ENCODE peak calls at places on chromosome 22, in five cellular contexts. Q is Ammon's horn, Z is NCI-H1105, R is BE2C, V is progenitor cell of endocrine pancreas. B is an unnamed sample.

GRCh38 chr22:36086629-36087254 is 58.1 kb upstream of the RBFOX2 start:
- DNase-seq in Q (no peak), Z (no peak), R (no peak), V (no peak), B (no peak)

GRCh38 chr22:31093956-31094622 is 13.0 kb downstream of the SMTN start:
- DNase-seq in Q (no peak), Z (no peak), R (no peak), V (no peak), B (no peak)

GRCh38 chr22:41517172-41518047 is 26.9 kb downstream of the POLR3H start:
- DNase-seq in Q (peak; percentile 84), Z (no peak), R (peak; percentile 76), V (peak; percentile 70), B (peak; percentile 43)

GRCh38 chr22:46089426-46090041 is 60.8 kb upstream of the PPARA start:
- DNase-seq in Q (no peak), Z (no peak), R (peak; percentile 40), V (no peak), B (no peak)

GRCh38 chr22:30591191-30591587 is 521 bp downstream of the PES1 start:
- DNase-seq in Q (no peak), Z (no peak), R (no peak), V (no peak), B (no peak)

GRCh38 chr22:42401562-42402334 is 30.5 kb downstream of the NFAM1 start:
- DNase-seq in Q (no peak), Z (no peak), R (no peak), V (no peak), B (peak; percentile 64)

GRCh38 chr22:45585946-45586540 is 83.4 kb downstream of the FBLN1 start:
- DNase-seq in Q (no peak), Z (no peak), R (no peak), V (no peak), B (no peak)

GRCh38 chr22:27724706-27725105 is 76.8 kb downstream of the MN1 start:
- DNase-seq in Q (no peak), Z (no peak), R (no peak), V (no peak), B (no peak)

GRCh38 chr22:24583221-24583971 is 9.5 kb downstream of the LRRC75B start:
- DNase-seq in Q (no peak), Z (peak; percentile 94), R (peak; percentile 86), V (no peak), B (no peak)

GRCh38 chr22:31501738-31502137 is 5.4 kb downstream of the SFI1 start:
- DNase-seq in Q (no peak), Z (no peak), R (no peak), V (no peak), B (no peak)

GRCh38 chr22:28985581-28986290 is 75.9 kb downstream of the C22orf31 start:
- DNase-seq in Q (no peak), Z (no peak), R (no peak), V (no peak), B (no peak)

GRCh38 chr22:38570841-38571364 is 920 bp upstream of the DMC1 start:
- DNase-seq in Q (peak; percentile 80), Z (no peak), R (peak; percentile 37), V (peak; percentile 12), B (peak; percentile 36)

GRCh38 chr22:45502215-45503070 is at the start of gene FBLN1:
- DNase-seq in Q (no peak), Z (peak; percentile 54), R (peak; percentile 73), V (peak; percentile 71), B (peak; percentile 66)

GRCh38 chr22:29230916-29231875 is 25.5 kb downstream of the EMID1 start:
- DNase-seq in Q (no peak), Z (no peak), R (no peak), V (no peak), B (no peak)

B was measured in MG63.